ENCODE peak calls at places on chromosomes 1 and 21, in eight cellular contexts. One of them, this sample, is unnamed.
A peak's percentile ranks its signal among the peaks of the same experiment; 100 is the strongest.

GRCh38 chr1:20496241-20496661 is 10.2 kb upstream of the CAMK2N1 start:
- DNase-seq in NCI-H1092 treated with DMSO at 0.1 percent for 48 hours: no peak
- DNase-seq in BE2C: no peak
- DNase-seq in NCI-H1105 treated with DMSO at 0.1 percent for 48 hours: no peak
- DNase-seq in stimulated activated CD8-positive, alpha-beta memory T cell treated with anti-CD3 and anti-CD28 coated beads, Interleukin-12 subunit alpha, Interleukin-12 subunit beta, amount 100 ng/mL, for 4 hours: no peak
- DNase-seq in activated CD4-positive, alpha-beta T cell treated with anti-CD3 and anti-CD28 coated beads, Interleukin-2, amount 50 U/mL, for 1 hour: no peak
- DNase-seq in T-helper 9 cell: no peak
- DNase-seq in RWPE2: peak; percentile 86
- DNase-seq in this sample: no peak

GRCh38 chr1:169142129-169142528 is 35.6 kb downstream of the ATP1B1 start:
- DNase-seq in NCI-H1092 treated with DMSO at 0.1 percent for 48 hours: no peak
- DNase-seq in BE2C: no peak
- DNase-seq in stimulated activated CD8-positive, alpha-beta memory T cell treated with anti-CD3 and anti-CD28 coated beads, Interleukin-12 subunit alpha, Interleukin-12 subunit beta, amount 100 ng/mL, for 4 hours: no peak
- DNase-seq in RWPE2: no peak
- DNase-seq in NCI-H1105 treated with DMSO at 0.1 percent for 48 hours: no peak
- DNase-seq in activated CD4-positive, alpha-beta T cell treated with anti-CD3 and anti-CD28 coated beads, Interleukin-2, amount 50 U/mL, for 1 hour: no peak
- DNase-seq in T-helper 9 cell: no peak
- DNase-seq in this sample: no peak

GRCh38 chr1:8813991-8814390 is 3.4 kb downstream of the RERE start:
- DNase-seq in NCI-H1092 treated with DMSO at 0.1 percent for 48 hours: no peak
- DNase-seq in stimulated activated CD8-positive, alpha-beta memory T cell treated with anti-CD3 and anti-CD28 coated beads, Interleukin-12 subunit alpha, Interleukin-12 subunit beta, amount 100 ng/mL, for 4 hours: no peak
- DNase-seq in T-helper 9 cell: no peak
- DNase-seq in RWPE2: no peak
- DNase-seq in BE2C: no peak
- DNase-seq in NCI-H1105 treated with DMSO at 0.1 percent for 48 hours: no peak
- DNase-seq in activated CD4-positive, alpha-beta T cell treated with anti-CD3 and anti-CD28 coated beads, Interleukin-2, amount 50 U/mL, for 1 hour: no peak
- DNase-seq in this sample: no peak

GRCh38 chr1:41728403-41729202 is 190.1 kb downstream of the HIVEP3 start:
- DNase-seq in NCI-H1105 treated with DMSO at 0.1 percent for 48 hours: no peak
- DNase-seq in activated CD4-positive, alpha-beta T cell treated with anti-CD3 and anti-CD28 coated beads, Interleukin-2, amount 50 U/mL, for 1 hour: no peak
- DNase-seq in T-helper 9 cell: no peak
- DNase-seq in RWPE2: no peak
- DNase-seq in stimulated activated CD8-positive, alpha-beta memory T cell treated with anti-CD3 and anti-CD28 coated beads, Interleukin-12 subunit alpha, Interleukin-12 subunit beta, amount 100 ng/mL, for 4 hours: peak; percentile 55
- DNase-seq in BE2C: peak; percentile 14
- DNase-seq in NCI-H1092 treated with DMSO at 0.1 percent for 48 hours: peak; percentile 8
- DNase-seq in this sample: peak; percentile 89

GRCh38 chr1:221018415-221018814 is 139.2 kb downstream of the HLX start:
- DNase-seq in T-helper 9 cell: no peak
- DNase-seq in RWPE2: no peak
- DNase-seq in activated CD4-positive, alpha-beta T cell treated with anti-CD3 and anti-CD28 coated beads, Interleukin-2, amount 50 U/mL, for 1 hour: no peak
- DNase-seq in BE2C: no peak
- DNase-seq in NCI-H1092 treated with DMSO at 0.1 percent for 48 hours: no peak
- DNase-seq in NCI-H1105 treated with DMSO at 0.1 percent for 48 hours: no peak
- DNase-seq in stimulated activated CD8-positive, alpha-beta memory T cell treated with anti-CD3 and anti-CD28 coated beads, Interleukin-12 subunit alpha, Interleukin-12 subunit beta, amount 100 ng/mL, for 4 hours: no peak
- DNase-seq in this sample: no peak

GRCh38 chr1:177567393-177567792 is 396.6 kb downstream of the BRINP2 start:
- DNase-seq in stimulated activated CD8-positive, alpha-beta memory T cell treated with anti-CD3 and anti-CD28 coated beads, Interleukin-12 subunit alpha, Interleukin-12 subunit beta, amount 100 ng/mL, for 4 hours: no peak
- DNase-seq in RWPE2: no peak
- DNase-seq in activated CD4-positive, alpha-beta T cell treated with anti-CD3 and anti-CD28 coated beads, Interleukin-2, amount 50 U/mL, for 1 hour: no peak
- DNase-seq in NCI-H1092 treated with DMSO at 0.1 percent for 48 hours: peak; percentile 10
- DNase-seq in T-helper 9 cell: no peak
- DNase-seq in BE2C: no peak
- DNase-seq in NCI-H1105 treated with DMSO at 0.1 percent for 48 hours: peak; percentile 10
- DNase-seq in this sample: no peak

GRCh38 chr1:27575861-27576331 is 28.0 kb downstream of the AHDC1 start:
- DNase-seq in BE2C: peak; percentile 52
- DNase-seq in NCI-H1105 treated with DMSO at 0.1 percent for 48 hours: no peak
- DNase-seq in activated CD4-positive, alpha-beta T cell treated with anti-CD3 and anti-CD28 coated beads, Interleukin-2, amount 50 U/mL, for 1 hour: no peak
- DNase-seq in T-helper 9 cell: no peak
- DNase-seq in RWPE2: no peak
- DNase-seq in stimulated activated CD8-positive, alpha-beta memory T cell treated with anti-CD3 and anti-CD28 coated beads, Interleukin-12 subunit alpha, Interleukin-12 subunit beta, amount 100 ng/mL, for 4 hours: no peak
- DNase-seq in NCI-H1092 treated with DMSO at 0.1 percent for 48 hours: no peak
- DNase-seq in this sample: peak; percentile 69

GRCh38 chr1:71240656-71241055 is 159.8 kb upstream of the ZRANB2 start:
- DNase-seq in BE2C: no peak
- DNase-seq in NCI-H1092 treated with DMSO at 0.1 percent for 48 hours: no peak
- DNase-seq in RWPE2: no peak
- DNase-seq in NCI-H1105 treated with DMSO at 0.1 percent for 48 hours: no peak
- DNase-seq in stimulated activated CD8-positive, alpha-beta memory T cell treated with anti-CD3 and anti-CD28 coated beads, Interleukin-12 subunit alpha, Interleukin-12 subunit beta, amount 100 ng/mL, for 4 hours: no peak
- DNase-seq in activated CD4-positive, alpha-beta T cell treated with anti-CD3 and anti-CD28 coated beads, Interleukin-2, amount 50 U/mL, for 1 hour: no peak
- DNase-seq in T-helper 9 cell: no peak
- DNase-seq in this sample: no peak

GRCh38 chr21:25485914-25486313 is 121.4 kb downstream of the MRPL39 start:
- DNase-seq in BE2C: no peak
- DNase-seq in NCI-H1105 treated with DMSO at 0.1 percent for 48 hours: no peak
- DNase-seq in RWPE2: no peak
- DNase-seq in stimulated activated CD8-positive, alpha-beta memory T cell treated with anti-CD3 and anti-CD28 coated beads, Interleukin-12 subunit alpha, Interleukin-12 subunit beta, amount 100 ng/mL, for 4 hours: no peak
- DNase-seq in activated CD4-positive, alpha-beta T cell treated with anti-CD3 and anti-CD28 coated beads, Interleukin-2, amount 50 U/mL, for 1 hour: no peak
- DNase-seq in T-helper 9 cell: no peak
- DNase-seq in NCI-H1092 treated with DMSO at 0.1 percent for 48 hours: no peak
- DNase-seq in this sample: no peak

GRCh38 chr1:147753084-147753483 is 7.3 kb downstream of the GJA5 start:
- DNase-seq in RWPE2: no peak
- DNase-seq in T-helper 9 cell: no peak
- DNase-seq in NCI-H1105 treated with DMSO at 0.1 percent for 48 hours: no peak
- DNase-seq in BE2C: no peak
- DNase-seq in NCI-H1092 treated with DMSO at 0.1 percent for 48 hours: no peak
- DNase-seq in activated CD4-positive, alpha-beta T cell treated with anti-CD3 and anti-CD28 coated beads, Interleukin-2, amount 50 U/mL, for 1 hour: no peak
- DNase-seq in stimulated activated CD8-positive, alpha-beta memory T cell treated with anti-CD3 and anti-CD28 coated beads, Interleukin-12 subunit alpha, Interleukin-12 subunit beta, amount 100 ng/mL, for 4 hours: no peak
- DNase-seq in this sample: no peak

GRCh38 chr1:151292207-151293030 is 10.3 kb downstream of the ZNF687 start:
- DNase-seq in BE2C: no peak
- DNase-seq in NCI-H1092 treated with DMSO at 0.1 percent for 48 hours: no peak
- DNase-seq in activated CD4-positive, alpha-beta T cell treated with anti-CD3 and anti-CD28 coated beads, Interleukin-2, amount 50 U/mL, for 1 hour: no peak
- DNase-seq in T-helper 9 cell: no peak
- DNase-seq in NCI-H1105 treated with DMSO at 0.1 percent for 48 hours: no peak
- DNase-seq in RWPE2: no peak
- DNase-seq in stimulated activated CD8-positive, alpha-beta memory T cell treated with anti-CD3 and anti-CD28 coated beads, Interleukin-12 subunit alpha, Interleukin-12 subunit beta, amount 100 ng/mL, for 4 hours: no peak
- DNase-seq in this sample: no peak

GRCh38 chr1:25063591-25064416 is 133.7 kb upstream of the RUNX3 start:
- DNase-seq in T-helper 9 cell: no peak
- DNase-seq in NCI-H1105 treated with DMSO at 0.1 percent for 48 hours: no peak
- DNase-seq in activated CD4-positive, alpha-beta T cell treated with anti-CD3 and anti-CD28 coated beads, Interleukin-2, amount 50 U/mL, for 1 hour: no peak
- DNase-seq in BE2C: peak; percentile 15
- DNase-seq in RWPE2: peak; percentile 26
- DNase-seq in stimulated activated CD8-positive, alpha-beta memory T cell treated with anti-CD3 and anti-CD28 coated beads, Interleukin-12 subunit alpha, Interleukin-12 subunit beta, amount 100 ng/mL, for 4 hours: no peak
- DNase-seq in NCI-H1092 treated with DMSO at 0.1 percent for 48 hours: no peak
- DNase-seq in this sample: no peak

GRCh38 chr1:9166289-9167235 is 37.7 kb upstream of the GPR157 start:
- DNase-seq in activated CD4-positive, alpha-beta T cell treated with anti-CD3 and anti-CD28 coated beads, Interleukin-2, amount 50 U/mL, for 1 hour: no peak
- DNase-seq in BE2C: no peak
- DNase-seq in stimulated activated CD8-positive, alpha-beta memory T cell treated with anti-CD3 and anti-CD28 coated beads, Interleukin-12 subunit alpha, Interleukin-12 subunit beta, amount 100 ng/mL, for 4 hours: no peak
- DNase-seq in T-helper 9 cell: no peak
- DNase-seq in NCI-H1105 treated with DMSO at 0.1 percent for 48 hours: no peak
- DNase-seq in NCI-H1092 treated with DMSO at 0.1 percent for 48 hours: no peak
- DNase-seq in RWPE2: no peak
- DNase-seq in this sample: no peak

GRCh38 chr1:6261615-6261995 is 707 bp upstream of the GPR153 start:
- DNase-seq in NCI-H1092 treated with DMSO at 0.1 percent for 48 hours: no peak
- DNase-seq in NCI-H1105 treated with DMSO at 0.1 percent for 48 hours: peak; percentile 30
- DNase-seq in activated CD4-positive, alpha-beta T cell treated with anti-CD3 and anti-CD28 coated beads, Interleukin-2, amount 50 U/mL, for 1 hour: no peak
- DNase-seq in stimulated activated CD8-positive, alpha-beta memory T cell treated with anti-CD3 and anti-CD28 coated beads, Interleukin-12 subunit alpha, Interleukin-12 subunit beta, amount 100 ng/mL, for 4 hours: no peak
- DNase-seq in RWPE2: no peak
- DNase-seq in T-helper 9 cell: no peak
- DNase-seq in BE2C: no peak
- DNase-seq in this sample: no peak

GRCh38 chr1:23133587-23133986 is 35.1 kb downstream of the LUZP1 start:
- DNase-seq in BE2C: no peak
- DNase-seq in stimulated activated CD8-positive, alpha-beta memory T cell treated with anti-CD3 and anti-CD28 coated beads, Interleukin-12 subunit alpha, Interleukin-12 subunit beta, amount 100 ng/mL, for 4 hours: no peak
- DNase-seq in activated CD4-positive, alpha-beta T cell treated with anti-CD3 and anti-CD28 coated beads, Interleukin-2, amount 50 U/mL, for 1 hour: no peak
- DNase-seq in NCI-H1092 treated with DMSO at 0.1 percent for 48 hours: no peak
- DNase-seq in RWPE2: no peak
- DNase-seq in NCI-H1105 treated with DMSO at 0.1 percent for 48 hours: no peak
- DNase-seq in T-helper 9 cell: no peak
- DNase-seq in this sample: no peak

GRCh38 chr1:236953161-236953560 is 51.1 kb downstream of the MT1HL1 start:
- DNase-seq in BE2C: no peak
- DNase-seq in activated CD4-positive, alpha-beta T cell treated with anti-CD3 and anti-CD28 coated beads, Interleukin-2, amount 50 U/mL, for 1 hour: no peak
- DNase-seq in T-helper 9 cell: no peak
- DNase-seq in NCI-H1092 treated with DMSO at 0.1 percent for 48 hours: no peak
- DNase-seq in RWPE2: no peak
- DNase-seq in NCI-H1105 treated with DMSO at 0.1 percent for 48 hours: no peak
- DNase-seq in stimulated activated CD8-positive, alpha-beta memory T cell treated with anti-CD3 and anti-CD28 coated beads, Interleukin-12 subunit alpha, Interleukin-12 subunit beta, amount 100 ng/mL, for 4 hours: no peak
- DNase-seq in this sample: no peak

GRCh38 chr1:76830373-76830772 is 36.9 kb upstream of the ST6GALNAC5 start:
- DNase-seq in stimulated activated CD8-positive, alpha-beta memory T cell treated with anti-CD3 and anti-CD28 coated beads, Interleukin-12 subunit alpha, Interleukin-12 subunit beta, amount 100 ng/mL, for 4 hours: no peak
- DNase-seq in NCI-H1105 treated with DMSO at 0.1 percent for 48 hours: no peak
- DNase-seq in T-helper 9 cell: no peak
- DNase-seq in NCI-H1092 treated with DMSO at 0.1 percent for 48 hours: no peak
- DNase-seq in activated CD4-positive, alpha-beta T cell treated with anti-CD3 and anti-CD28 coated beads, Interleukin-2, amount 50 U/mL, for 1 hour: no peak
- DNase-seq in BE2C: no peak
- DNase-seq in RWPE2: no peak
- DNase-seq in this sample: no peak

GRCh38 chr1:6239213-6239752 is 3.5 kb upstream of the ICMT start:
- DNase-seq in RWPE2: no peak
- DNase-seq in stimulated activated CD8-positive, alpha-beta memory T cell treated with anti-CD3 and anti-CD28 coated beads, Interleukin-12 subunit alpha, Interleukin-12 subunit beta, amount 100 ng/mL, for 4 hours: no peak
- DNase-seq in activated CD4-positive, alpha-beta T cell treated with anti-CD3 and anti-CD28 coated beads, Interleukin-2, amount 50 U/mL, for 1 hour: no peak
- DNase-seq in BE2C: no peak
- DNase-seq in NCI-H1092 treated with DMSO at 0.1 percent for 48 hours: no peak
- DNase-seq in NCI-H1105 treated with DMSO at 0.1 percent for 48 hours: no peak
- DNase-seq in T-helper 9 cell: no peak
- DNase-seq in this sample: no peak

GRCh38 chr21:35559128-35559831 is 501.0 kb downstream of the SETD4 start:
- DNase-seq in BE2C: no peak
- DNase-seq in NCI-H1092 treated with DMSO at 0.1 percent for 48 hours: no peak
- DNase-seq in RWPE2: no peak
- DNase-seq in NCI-H1105 treated with DMSO at 0.1 percent for 48 hours: no peak
- DNase-seq in activated CD4-positive, alpha-beta T cell treated with anti-CD3 and anti-CD28 coated beads, Interleukin-2, amount 50 U/mL, for 1 hour: no peak
- DNase-seq in stimulated activated CD8-positive, alpha-beta memory T cell treated with anti-CD3 and anti-CD28 coated beads, Interleukin-12 subunit alpha, Interleukin-12 subunit beta, amount 100 ng/mL, for 4 hours: no peak
- DNase-seq in T-helper 9 cell: no peak
- DNase-seq in this sample: no peak

GRCh38 chr1:116096013-116096618 is 15.1 kb upstream of the MAB21L3 start:
- DNase-seq in NCI-H1092 treated with DMSO at 0.1 percent for 48 hours: no peak
- DNase-seq in NCI-H1105 treated with DMSO at 0.1 percent for 48 hours: no peak
- DNase-seq in T-helper 9 cell: no peak
- DNase-seq in BE2C: no peak
- DNase-seq in stimulated activated CD8-positive, alpha-beta memory T cell treated with anti-CD3 and anti-CD28 coated beads, Interleukin-12 subunit alpha, Interleukin-12 subunit beta, amount 100 ng/mL, for 4 hours: no peak
- DNase-seq in RWPE2: no peak
- DNase-seq in activated CD4-positive, alpha-beta T cell treated with anti-CD3 and anti-CD28 coated beads, Interleukin-2, amount 50 U/mL, for 1 hour: no peak
- DNase-seq in this sample: no peak

GRCh38 chr1:22845536-22845935 is 127.1 kb downstream of the LACTBL1 start:
- DNase-seq in RWPE2: no peak
- DNase-seq in NCI-H1105 treated with DMSO at 0.1 percent for 48 hours: no peak
- DNase-seq in NCI-H1092 treated with DMSO at 0.1 percent for 48 hours: peak; percentile 29
- DNase-seq in T-helper 9 cell: no peak
- DNase-seq in BE2C: no peak
- DNase-seq in activated CD4-positive, alpha-beta T cell treated with anti-CD3 and anti-CD28 coated beads, Interleukin-2, amount 50 U/mL, for 1 hour: no peak
- DNase-seq in stimulated activated CD8-positive, alpha-beta memory T cell treated with anti-CD3 and anti-CD28 coated beads, Interleukin-12 subunit alpha, Interleukin-12 subunit beta, amount 100 ng/mL, for 4 hours: no peak
- DNase-seq in this sample: no peak

GRCh38 chr1:147628441-147628840 is 41.9 kb downstream of the ACP6 start:
- DNase-seq in T-helper 9 cell: no peak
- DNase-seq in activated CD4-positive, alpha-beta T cell treated with anti-CD3 and anti-CD28 coated beads, Interleukin-2, amount 50 U/mL, for 1 hour: no peak
- DNase-seq in NCI-H1092 treated with DMSO at 0.1 percent for 48 hours: no peak
- DNase-seq in stimulated activated CD8-positive, alpha-beta memory T cell treated with anti-CD3 and anti-CD28 coated beads, Interleukin-12 subunit alpha, Interleukin-12 subunit beta, amount 100 ng/mL, for 4 hours: no peak
- DNase-seq in RWPE2: no peak
- DNase-seq in BE2C: no peak
- DNase-seq in NCI-H1105 treated with DMSO at 0.1 percent for 48 hours: no peak
- DNase-seq in this sample: no peak

GRCh38 chr1:7430646-7431045 is 340.4 kb upstream of the VAMP3 start:
- DNase-seq in activated CD4-positive, alpha-beta T cell treated with anti-CD3 and anti-CD28 coated beads, Interleukin-2, amount 50 U/mL, for 1 hour: no peak
- DNase-seq in NCI-H1092 treated with DMSO at 0.1 percent for 48 hours: no peak
- DNase-seq in RWPE2: no peak
- DNase-seq in BE2C: no peak
- DNase-seq in stimulated activated CD8-positive, alpha-beta memory T cell treated with anti-CD3 and anti-CD28 coated beads, Interleukin-12 subunit alpha, Interleukin-12 subunit beta, amount 100 ng/mL, for 4 hours: no peak
- DNase-seq in NCI-H1105 treated with DMSO at 0.1 percent for 48 hours: no peak
- DNase-seq in T-helper 9 cell: no peak
- DNase-seq in this sample: no peak

GRCh38 chr1:31655756-31656155 is 11.1 kb upstream of the PEF1 start:
- DNase-seq in T-helper 9 cell: no peak
- DNase-seq in stimulated activated CD8-positive, alpha-beta memory T cell treated with anti-CD3 and anti-CD28 coated beads, Interleukin-12 subunit alpha, Interleukin-12 subunit beta, amount 100 ng/mL, for 4 hours: no peak
- DNase-seq in activated CD4-positive, alpha-beta T cell treated with anti-CD3 and anti-CD28 coated beads, Interleukin-2, amount 50 U/mL, for 1 hour: no peak
- DNase-seq in NCI-H1092 treated with DMSO at 0.1 percent for 48 hours: no peak
- DNase-seq in RWPE2: no peak
- DNase-seq in NCI-H1105 treated with DMSO at 0.1 percent for 48 hours: no peak
- DNase-seq in BE2C: no peak
- DNase-seq in this sample: no peak

GRCh38 chr1:7113136-7113535 is 327.9 kb downstream of the CAMTA1 start:
- DNase-seq in T-helper 9 cell: no peak
- DNase-seq in activated CD4-positive, alpha-beta T cell treated with anti-CD3 and anti-CD28 coated beads, Interleukin-2, amount 50 U/mL, for 1 hour: no peak
- DNase-seq in RWPE2: no peak
- DNase-seq in stimulated activated CD8-positive, alpha-beta memory T cell treated with anti-CD3 and anti-CD28 coated beads, Interleukin-12 subunit alpha, Interleukin-12 subunit beta, amount 100 ng/mL, for 4 hours: no peak
- DNase-seq in BE2C: no peak
- DNase-seq in NCI-H1092 treated with DMSO at 0.1 percent for 48 hours: no peak
- DNase-seq in NCI-H1105 treated with DMSO at 0.1 percent for 48 hours: no peak
- DNase-seq in this sample: no peak

GRCh38 chr1:243253211-243253926 is 1.7 kb downstream of the CEP170 start:
- DNase-seq in NCI-H1105 treated with DMSO at 0.1 percent for 48 hours: no peak
- DNase-seq in activated CD4-positive, alpha-beta T cell treated with anti-CD3 and anti-CD28 coated beads, Interleukin-2, amount 50 U/mL, for 1 hour: no peak
- DNase-seq in T-helper 9 cell: no peak
- DNase-seq in RWPE2: no peak
- DNase-seq in stimulated activated CD8-positive, alpha-beta memory T cell treated with anti-CD3 and anti-CD28 coated beads, Interleukin-12 subunit alpha, Interleukin-12 subunit beta, amount 100 ng/mL, for 4 hours: no peak
- DNase-seq in BE2C: no peak
- DNase-seq in NCI-H1092 treated with DMSO at 0.1 percent for 48 hours: peak; percentile 34
- DNase-seq in this sample: no peak

GRCh38 chr21:44889625-44890337 is 16.3 kb upstream of the PTTG1IP start:
- DNase-seq in BE2C: peak; percentile 6
- DNase-seq in NCI-H1092 treated with DMSO at 0.1 percent for 48 hours: no peak
- DNase-seq in activated CD4-positive, alpha-beta T cell treated with anti-CD3 and anti-CD28 coated beads, Interleukin-2, amount 50 U/mL, for 1 hour: no peak
- DNase-seq in T-helper 9 cell: no peak
- DNase-seq in NCI-H1105 treated with DMSO at 0.1 percent for 48 hours: no peak
- DNase-seq in RWPE2: no peak
- DNase-seq in stimulated activated CD8-positive, alpha-beta memory T cell treated with anti-CD3 and anti-CD28 coated beads, Interleukin-12 subunit alpha, Interleukin-12 subunit beta, amount 100 ng/mL, for 4 hours: no peak
- DNase-seq in this sample: no peak

GRCh38 chr1:152009691-152010090 is 16.0 kb upstream of the S100A10 start:
- DNase-seq in stimulated activated CD8-positive, alpha-beta memory T cell treated with anti-CD3 and anti-CD28 coated beads, Interleukin-12 subunit alpha, Interleukin-12 subunit beta, amount 100 ng/mL, for 4 hours: no peak
- DNase-seq in NCI-H1105 treated with DMSO at 0.1 percent for 48 hours: no peak
- DNase-seq in T-helper 9 cell: no peak
- DNase-seq in BE2C: no peak
- DNase-seq in NCI-H1092 treated with DMSO at 0.1 percent for 48 hours: no peak
- DNase-seq in activated CD4-positive, alpha-beta T cell treated with anti-CD3 and anti-CD28 coated beads, Interleukin-2, amount 50 U/mL, for 1 hour: no peak
- DNase-seq in RWPE2: no peak
- DNase-seq in this sample: no peak

GRCh38 chr1:40162791-40163441 is 1.7 kb downstream of the RLF start:
- DNase-seq in activated CD4-positive, alpha-beta T cell treated with anti-CD3 and anti-CD28 coated beads, Interleukin-2, amount 50 U/mL, for 1 hour: no peak
- DNase-seq in stimulated activated CD8-positive, alpha-beta memory T cell treated with anti-CD3 and anti-CD28 coated beads, Interleukin-12 subunit alpha, Interleukin-12 subunit beta, amount 100 ng/mL, for 4 hours: no peak
- DNase-seq in NCI-H1105 treated with DMSO at 0.1 percent for 48 hours: no peak
- DNase-seq in RWPE2: no peak
- DNase-seq in T-helper 9 cell: no peak
- DNase-seq in BE2C: no peak
- DNase-seq in NCI-H1092 treated with DMSO at 0.1 percent for 48 hours: peak; percentile 93
- DNase-seq in this sample: no peak

GRCh38 chr21:46651121-46651520 is 15.6 kb downstream of the PRMT2 start:
- DNase-seq in T-helper 9 cell: no peak
- DNase-seq in activated CD4-positive, alpha-beta T cell treated with anti-CD3 and anti-CD28 coated beads, Interleukin-2, amount 50 U/mL, for 1 hour: no peak
- DNase-seq in stimulated activated CD8-positive, alpha-beta memory T cell treated with anti-CD3 and anti-CD28 coated beads, Interleukin-12 subunit alpha, Interleukin-12 subunit beta, amount 100 ng/mL, for 4 hours: no peak
- DNase-seq in NCI-H1092 treated with DMSO at 0.1 percent for 48 hours: no peak
- DNase-seq in BE2C: no peak
- DNase-seq in RWPE2: no peak
- DNase-seq in NCI-H1105 treated with DMSO at 0.1 percent for 48 hours: no peak
- DNase-seq in this sample: no peak

GRCh38 chr1:2376931-2377672 is 14.3 kb downstream of the MORN1 start:
- DNase-seq in NCI-H1105 treated with DMSO at 0.1 percent for 48 hours: no peak
- DNase-seq in stimulated activated CD8-positive, alpha-beta memory T cell treated with anti-CD3 and anti-CD28 coated beads, Interleukin-12 subunit alpha, Interleukin-12 subunit beta, amount 100 ng/mL, for 4 hours: no peak
- DNase-seq in RWPE2: peak; percentile 65
- DNase-seq in NCI-H1092 treated with DMSO at 0.1 percent for 48 hours: no peak
- DNase-seq in T-helper 9 cell: no peak
- DNase-seq in activated CD4-positive, alpha-beta T cell treated with anti-CD3 and anti-CD28 coated beads, Interleukin-2, amount 50 U/mL, for 1 hour: no peak
- DNase-seq in BE2C: no peak
- DNase-seq in this sample: no peak

GRCh38 chr1:17909634-17910033 is 154.5 kb downstream of the ACTL8 start:
- DNase-seq in NCI-H1105 treated with DMSO at 0.1 percent for 48 hours: peak; percentile 19
- DNase-seq in stimulated activated CD8-positive, alpha-beta memory T cell treated with anti-CD3 and anti-CD28 coated beads, Interleukin-12 subunit alpha, Interleukin-12 subunit beta, amount 100 ng/mL, for 4 hours: no peak
- DNase-seq in RWPE2: no peak
- DNase-seq in activated CD4-positive, alpha-beta T cell treated with anti-CD3 and anti-CD28 coated beads, Interleukin-2, amount 50 U/mL, for 1 hour: no peak
- DNase-seq in T-helper 9 cell: no peak
- DNase-seq in BE2C: peak; percentile 25
- DNase-seq in NCI-H1092 treated with DMSO at 0.1 percent for 48 hours: peak; percentile 34
- DNase-seq in this sample: no peak

GRCh38 chr1:39488801-39489566 is 2.5 kb upstream of the BMP8A start:
- DNase-seq in NCI-H1105 treated with DMSO at 0.1 percent for 48 hours: no peak
- DNase-seq in activated CD4-positive, alpha-beta T cell treated with anti-CD3 and anti-CD28 coated beads, Interleukin-2, amount 50 U/mL, for 1 hour: no peak
- DNase-seq in stimulated activated CD8-positive, alpha-beta memory T cell treated with anti-CD3 and anti-CD28 coated beads, Interleukin-12 subunit alpha, Interleukin-12 subunit beta, amount 100 ng/mL, for 4 hours: no peak
- DNase-seq in RWPE2: no peak
- DNase-seq in BE2C: no peak
- DNase-seq in T-helper 9 cell: no peak
- DNase-seq in NCI-H1092 treated with DMSO at 0.1 percent for 48 hours: no peak
- DNase-seq in this sample: no peak

GRCh38 chr1:33000427-33001026 is 35.9 kb upstream of the RNF19B start:
- DNase-seq in BE2C: no peak
- DNase-seq in T-helper 9 cell: no peak
- DNase-seq in NCI-H1105 treated with DMSO at 0.1 percent for 48 hours: no peak
- DNase-seq in NCI-H1092 treated with DMSO at 0.1 percent for 48 hours: no peak
- DNase-seq in stimulated activated CD8-positive, alpha-beta memory T cell treated with anti-CD3 and anti-CD28 coated beads, Interleukin-12 subunit alpha, Interleukin-12 subunit beta, amount 100 ng/mL, for 4 hours: no peak
- DNase-seq in RWPE2: no peak
- DNase-seq in activated CD4-positive, alpha-beta T cell treated with anti-CD3 and anti-CD28 coated beads, Interleukin-2, amount 50 U/mL, for 1 hour: no peak
- DNase-seq in this sample: no peak